ENCODE peak calls at places on chromosome 10, in six cellular contexts. D, Z, W, E, Y and J are unnamed samples.

GRCh38 chr10:105679781-105680180 is 1038.7 kb downstream of the SORCS3 start:
- DNase-seq in D (no peak), Z (no peak), W (no peak), E (no peak), Y (no peak), J (no peak)

GRCh38 chr10:24483701-24484100 is 240.0 kb downstream of the ARHGAP21 start:
- DNase-seq in D (peak), Z (no peak), W (no peak), E (peak), Y (no peak), J (no peak)

GRCh38 chr10:49165940-49166803 is 22.0 kb downstream of the TMEM273 start:
- DNase-seq in D (no peak), Z (no peak), W (no peak), E (no peak), Y (no peak), J (no peak)

GRCh38 chr10:93357680-93358079 is 124.5 kb downstream of the MYOF start:
- DNase-seq in D (peak), Z (no peak), W (peak), E (peak), Y (no peak), J (no peak)

GRCh38 chr10:91519899-91520514 is 109.9 kb downstream of the HECTD2 start:
- DNase-seq in D (no peak), Z (no peak), W (no peak), E (no peak), Y (no peak), J (no peak)

GRCh38 chr10:117163061-117163953 is 25.2 kb upstream of the VAX1 start:
- DNase-seq in D (peak), Z (no peak), W (peak), E (no peak), Y (no peak), J (no peak)

GRCh38 chr10:15385552-15386455 is 14.7 kb upstream of the FAM171A1 start:
- DNase-seq in D (no peak), Z (no peak), W (no peak), E (no peak), Y (no peak), J (no peak)

GRCh38 chr10:50275650-50276235 is 24.4 kb upstream of the ASAH2 start:
- DNase-seq in D (peak), Z (no peak), W (peak), E (peak), Y (no peak), J (no peak)

GRCh38 chr10:119541046-119541445 is 1.5 kb downstream of the RGS10 start:
- DNase-seq in D (no peak), Z (no peak), W (no peak), E (no peak), Y (no peak), J (no peak)

GRCh38 chr10:28256776-28257175 is 46.1 kb downstream of the MPP7 start:
- DNase-seq in D (no peak), Z (no peak), W (no peak), E (no peak), Y (no peak), J (no peak)